ENCODE peak calls at places on chromosomes 3 and 15, in seven cellular contexts. U is NCI-H345, H is mucosa of descending colon, E is T-cell, Q is neural crest cell, K is HEK293T, Z is glutamatergic neuron. J is an unnamed sample.

GRCh38 chr15:54150255-54150654 is 172.0 kb downstream of the UNC13C start:
- DNase-seq in U (no peak), E (no peak), Q (no peak), K (no peak), H (no peak), Z (no peak), J (no peak)

GRCh38 chr3:140103986-140104645 is 169.1 kb downstream of the CLSTN2 start:
- DNase-seq in E (no peak), H (no peak), Z (no peak), K (no peak), U (no peak), Q (no peak), J (no peak)

GRCh38 chr3:15041950-15042349 is 23.2 kb downstream of the MRPS25 start:
- DNase-seq in K (no peak), Q (no peak), Z (no peak), U (no peak), E (no peak), H (no peak), J (no peak)

GRCh38 chr15:94236638-94237037 is 5.3 kb downstream of the MCTP2 start:
- DNase-seq in E (no peak), H (no peak), Z (no peak), Q (no peak), U (no peak), K (no peak), J (no peak)

GRCh38 chr3:55246016-55246415 is 241.1 kb downstream of the WNT5A start:
- DNase-seq in E (no peak), Z (no peak), Q (no peak), U (no peak), H (no peak), K (no peak), J (no peak)

GRCh38 chr3:107384907-107385306 is 7.7 kb downstream of the CCDC54 start:
- DNase-seq in K (no peak), Q (no peak), E (no peak), U (no peak), H (no peak), Z (no peak), J (no peak)

GRCh38 chr15:24856397-24857093 is 98.2 kb upstream of the SNRPN start:
- DNase-seq in E (no peak), K (no peak), Z (peak; percentile 95), H (no peak), U (no peak), Q (peak; percentile 78), J (no peak)

GRCh38 chr3:72702390-72702789 is 145.9 kb downstream of the SHQ1 start:
- DNase-seq in U (no peak), Q (no peak), H (no peak), E (no peak), Z (no peak), K (no peak), J (no peak)

GRCh38 chr3:188442430-188442829 is 288.5 kb downstream of the LPP start:
- DNase-seq in Z (no peak), U (no peak), E (no peak), K (no peak), Q (no peak), H (no peak), J (no peak)

GRCh38 chr3:53259427-53260259 is 3.8 kb upstream of the TKT start:
- DNase-seq in K (no peak), E (no peak), Q (no peak), U (no peak), Z (no peak), H (no peak), J (no peak)

GRCh38 chr15:70442211-70442610 is 321.1 kb downstream of the UACA start:
- DNase-seq in Q (no peak), U (no peak), H (no peak), Z (no peak), K (no peak), E (no peak), J (no peak)

GRCh38 chr15:91549581-91549980 is 303.9 kb upstream of the SLCO3A1 start:
- DNase-seq in H (no peak), Z (no peak), Q (no peak), K (no peak), U (peak; percentile 28), E (no peak), J (no peak)

GRCh38 chr15:77633913-77634265 is 1.2 kb upstream of the LINGO1 start:
- DNase-seq in Q (no peak), U (no peak), K (no peak), H (no peak), E (no peak), Z (peak; percentile 60), J (no peak)

GRCh38 chr15:43286074-43286473 is 19.3 kb upstream of the TGM5 start:
- DNase-seq in K (no peak), U (no peak), H (no peak), Z (no peak), Q (no peak), E (no peak), J (no peak)